ENCODE peak calls at places on chromosomes 16 and 17, in four cellular contexts. H is upper lobe of right lung, K is COR-L47, O is NCI-H1436. I is an unnamed sample.

GRCh38 chr16:68356249-68356918 is 45.6 kb downstream of the PRMT7 start:
- DNase-seq in K (no peak), O (no peak), H (no peak), I (peak; percentile 43)

GRCh38 chr16:29290631-29291247 is 115.8 kb downstream of the NPIPB11 start:
- DNase-seq in H (peak; percentile 98), O (no peak), K (peak; percentile 2), I (peak; percentile 24)

GRCh38 chr17:61834610-61835009 is 28.7 kb downstream of the BRIP1 start:
- DNase-seq in K (no peak), O (no peak), H (no peak), I (no peak)

GRCh38 chr17:32127156-32127897 is 15.0 kb upstream of the RHOT1 start:
- DNase-seq in O (peak; percentile 68), H (peak; percentile 94), K (peak; percentile 57), I (peak; percentile 47)

GRCh38 chr16:2026461-2027023 is at the start of gene NHERF2:
- DNase-seq in H (peak; percentile 77), O (no peak), K (no peak), I (no peak)

GRCh38 chr17:70584255-70584654 is 414.9 kb downstream of the KCNJ2 start:
- DNase-seq in O (no peak), H (no peak), K (no peak), I (no peak)

GRCh38 chr17:12510535-12510934 is 155.2 kb upstream of the MYOCD start:
- DNase-seq in O (no peak), K (no peak), H (no peak), I (no peak)

GRCh38 chr17:49557204-49558024 is 18.3 kb upstream of the NXPH3 start:
- DNase-seq in O (peak; percentile 69), K (peak; percentile 72), H (no peak), I (no peak)